ENCODE peak calls at places on chromosomes 16 and 17, in eight cellular contexts. F is suprapubic skin; O is H4; I is left kidney; P is CD4-positive, alpha-beta T cell; W is stimulated activated CD4-positive, alpha-beta T cell treated with anti-CD3 and anti-CD28 coated beads, Interleukin-2, amount 100 ng/mL, for 48 hours; T is prostate gland; V is iPS DF 6.9. A is an unnamed sample.

GRCh38 chr16:54061454-54061853 is 225.1 kb downstream of the IRX3 start:
- DNase-seq in W (no peak), P (no peak), V (no peak), T (no peak), F (no peak), O (no peak), I (no peak), A (no peak)

GRCh38 chr16:77896357-77896972 is 108.1 kb downstream of the VAT1L start:
- DNase-seq in W (no peak), O (no peak), V (no peak), I (peak), F (no peak), T (no peak), P (no peak), A (no peak)

GRCh38 chr17:34156741-34157589 is 98.1 kb upstream of the CCL2 start:
- DNase-seq in T (no peak), O (no peak), W (no peak), I (peak), V (no peak), F (no peak), P (no peak), A (no peak)

GRCh38 chr16:30997887-30998711 is 12.3 kb downstream of the STX1B start:
- DNase-seq in F (no peak), O (peak), P (no peak), W (no peak), I (peak), T (no peak), V (no peak), A (no peak)

GRCh38 chr17:37844158-37844976 is 79.8 kb upstream of the TBC1D3K start:
- DNase-seq in F (no peak), I (peak), W (peak), O (no peak), T (peak), P (peak), V (no peak), A (peak)

GRCh38 chr16:708959-709358 is 3.4 kb upstream of the FBXL16 start:
- DNase-seq in W (no peak), T (no peak), F (no peak), V (no peak), P (no peak), I (no peak), O (no peak), A (no peak)

GRCh38 chr17:28684963-28685362 is 23.0 kb downstream of the SUPT6H start:
- DNase-seq in P (no peak), F (peak), W (no peak), O (no peak), T (peak), I (peak), V (no peak), A (no peak)

GRCh38 chr17:39755550-39756375 is 18.0 kb downstream of the GRB7 start:
- DNase-seq in I (peak), F (no peak), V (no peak), T (no peak), P (peak), W (no peak), O (no peak), A (no peak)

GRCh38 chr17:65559802-65560627 is 1.4 kb downstream of the AXIN2 start:
- DNase-seq in V (no peak), F (no peak), T (peak), W (no peak), P (peak), O (no peak), I (peak), A (peak)

GRCh38 chr16:10961231-10961630 is 16.9 kb downstream of the CLEC16A start:
- DNase-seq in W (no peak), O (no peak), P (no peak), I (no peak), T (no peak), F (no peak), V (no peak), A (no peak)

A was measured in stimulated activated effector memory CD8-positive, alpha-beta T cell treated with anti-CD3 and anti-CD28 coated beads, Interleukin-12 subunit alpha, Interleukin-12 subunit beta, amount 100 ng/mL, for 72 hours.